ENCODE peak calls at places on chromosomes 5 and 9, in nine cellular contexts. D, R, H, K, F, W, X, G and J are unnamed samples. For H3K9me3, the result is how much of the 10 kb centered on the place peaks cover.

GRCh38 chr5:171647043-171647899 is 138.3 kb upstream of the SMIM23 start:
- DNase-seq in D (peak), R (no peak), H (no peak), K (peak), F (no peak), W (no peak), X (peak), G (no peak), J (no peak)

GRCh38 chr5:92019376-92019990 is 636.4 kb upstream of the ARRDC3 start:
- DNase-seq in D (no peak), R (no peak), H (no peak), K (peak), F (no peak), W (no peak), X (peak), G (no peak), J (no peak)

GRCh38 chr5:139131062-139131856 is 66.9 kb downstream of the SIL1 start:
- DNase-seq in D (peak), R (no peak), H (no peak), K (no peak), F (no peak), W (peak), X (no peak), G (no peak), J (no peak)

GRCh38 chr9:121239071-121239470 is 28.9 kb upstream of the GSN start:
- DNase-seq in D (no peak), R (no peak), H (no peak), K (no peak), F (no peak), W (no peak), X (no peak), G (no peak), J (no peak)

GRCh38 chr9:134223601-134224122 is 59.3 kb upstream of the RNU6ATAC start:
- DNase-seq in D (peak), R (peak), H (no peak), K (no peak), F (peak), W (no peak), X (no peak), G (no peak), J (peak)

GRCh38 chr9:130172858-130173461 is 756 bp downstream of the NCS1 start:
- DNase-seq in D (no peak), R (no peak), H (peak), K (no peak), F (no peak), W (no peak), X (peak), G (no peak), J (no peak)

GRCh38 chr5:177176175-177176704 is 42.7 kb downstream of the NSD1 start:
- DNase-seq in D (no peak), R (no peak), H (no peak), K (no peak), F (no peak), W (no peak), X (no peak), G (no peak), J (no peak)

GRCh38 chr5:143086851-143087637 is 316.4 kb downstream of the NR3C1 start:
- DNase-seq in D (no peak), R (no peak), H (no peak), K (no peak), F (no peak), W (no peak), X (peak), G (no peak), J (no peak)

GRCh38 chr9:33943389-33943788 is 105.3 kb downstream of the UBAP2 start:
- DNase-seq in D (no peak), R (no peak), H (no peak), K (no peak), F (no peak), W (no peak), X (no peak), G (no peak), J (no peak)

GRCh38 chr9:33939924-33940874 is 108.5 kb downstream of the UBAP2 start:
- DNase-seq in D (no peak), R (no peak), H (no peak), K (no peak), F (no peak), W (peak), X (no peak), G (no peak), J (no peak)

GRCh38 chr9:33946779-33947535 is 101.7 kb downstream of the UBAP2 start:
- DNase-seq in D (no peak), R (no peak), H (no peak), K (no peak), F (no peak), W (no peak), X (no peak), G (no peak), J (no peak)

GRCh38 chr9:33942471-33943083 is 106.1 kb downstream of the UBAP2 start:
- DNase-seq in D (no peak), R (no peak), H (no peak), K (no peak), F (no peak), W (no peak), X (peak), G (no peak), J (no peak)
- TF ChIP-seq CTCF in D (no peak), R (no peak), H (no peak), K (peak), F (no peak), W (no peak), X (peak), G (no peak), J (no peak)

DNA sequence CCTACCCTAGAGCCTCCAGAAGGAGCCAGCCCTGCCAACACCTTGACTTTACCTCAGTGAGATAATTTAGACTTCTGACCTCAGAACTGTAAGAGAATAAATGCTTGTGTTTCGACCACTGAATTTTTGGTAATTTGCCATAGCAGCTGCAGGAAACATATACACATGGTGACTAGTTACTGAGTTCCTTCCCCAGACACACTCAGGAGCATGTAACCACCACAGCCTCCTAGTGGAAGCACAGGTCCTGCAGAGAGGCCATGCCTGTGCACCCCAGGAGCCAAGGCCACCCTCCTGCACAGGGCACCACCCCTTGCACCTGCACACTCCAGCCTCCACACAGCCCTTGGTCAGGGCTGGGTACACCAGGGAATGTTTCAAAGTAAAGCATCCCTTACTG is 7.6 kb upstream of the CAMSAP1 start:
- DNase-seq in D (no peak), R (no peak), H (no peak), K (no peak), F (no peak), W (no peak), X (no peak), G (no peak), J (no peak)
- H3K9me3 ChIP-seq in D (under half), R (under half), H (half or more), K (under half), F (under half), W (under half), X (half or more), G (under half), J (under half)

DNA sequence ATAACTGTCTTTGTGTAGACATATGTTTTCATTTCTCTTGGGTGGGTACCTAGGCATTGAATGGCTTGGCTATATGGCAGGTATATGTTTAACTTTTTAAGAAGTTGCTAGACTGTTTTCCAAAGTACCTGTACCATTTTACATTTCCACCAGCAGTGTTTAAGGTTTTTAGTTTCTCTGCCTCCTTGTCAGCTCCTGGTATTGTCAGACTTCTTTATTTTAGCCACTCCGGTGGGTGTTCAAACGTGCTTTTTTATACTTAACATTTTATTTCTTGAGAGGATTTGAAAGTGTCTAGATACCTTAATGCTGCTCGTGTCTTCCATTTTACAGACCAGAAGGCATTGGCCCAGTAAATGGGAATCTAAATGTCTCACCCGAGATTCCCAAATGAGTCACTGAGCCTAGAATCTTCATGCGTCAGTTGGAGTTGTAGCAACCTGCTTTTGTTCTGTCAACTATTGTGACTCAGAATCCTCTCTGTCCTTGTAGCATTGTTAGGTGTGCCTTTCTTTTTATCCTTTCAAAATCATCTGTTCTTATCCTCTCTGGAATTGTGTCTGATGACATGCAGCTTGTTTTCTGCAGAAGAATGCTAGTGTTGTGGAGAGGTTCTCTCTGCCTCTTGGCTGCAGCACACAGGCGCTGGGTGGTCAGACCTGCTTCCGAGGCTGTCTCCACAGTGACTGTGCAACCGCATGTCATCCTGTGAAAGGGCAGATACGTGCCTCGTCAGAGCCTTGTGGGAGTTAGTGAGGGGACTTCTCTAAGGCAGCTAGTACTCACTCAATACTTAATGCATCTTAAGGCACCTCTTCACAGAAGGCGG is 291.8 kb downstream of the AOPEP start:
- DNase-seq in D (peak), R (no peak), H (no peak), K (peak), F (no peak), W (no peak), X (peak), G (no peak), J (no peak)
- TF ChIP-seq POLR2A in D (no peak), R (no peak), H (no peak), K (no peak), F (no peak), W (no peak), X (peak), G (no peak), J (no peak)

GRCh38 chr5:77086611-77087483 is at the start of gene ZBED3:
- DNase-seq in D (peak), R (peak), H (peak), K (peak), F (peak), W (peak), X (peak), G (no peak), J (peak)
- TF ChIP-seq CTCF in D (peak), R (peak), H (no peak), K (no peak), F (no peak), W (no peak), X (peak), G (no peak), J (no peak)

GRCh38 chr5:2895196-2895595 is 143.7 kb upstream of the IRX2 start:
- DNase-seq in D (no peak), R (no peak), H (no peak), K (no peak), F (no peak), W (no peak), X (no peak), G (peak), J (peak)
- H3K9me3 ChIP-seq in D (under half), R (under half), H (under half), K (under half), F (under half), W (under half), X (under half), G (under half), J (under half)

DNA sequence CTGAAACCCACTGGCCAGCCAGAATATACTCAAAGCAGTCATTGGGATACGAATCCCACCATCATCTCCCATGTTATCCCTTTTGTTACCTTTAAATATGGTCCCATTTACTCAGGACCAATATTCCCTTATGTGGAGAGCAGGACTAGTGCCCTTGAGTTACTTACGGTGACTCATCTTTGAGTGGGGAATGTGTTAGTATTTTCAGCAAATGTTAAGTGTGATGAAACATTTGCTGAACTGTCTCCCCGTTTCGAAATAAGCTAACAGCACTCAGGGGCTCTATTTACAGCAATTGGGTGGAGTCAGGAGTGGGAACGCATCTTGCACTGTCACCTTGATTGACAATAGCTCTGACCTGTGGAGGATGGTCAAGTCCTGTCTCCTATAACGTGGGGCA is 67.4 kb downstream of the CTSL start:
- DNase-seq in D (no peak), R (peak), H (no peak), K (no peak), F (no peak), W (no peak), X (peak), G (no peak), J (no peak)
- TF ChIP-seq POLR2A in D (no peak), R (no peak), H (no peak), K (no peak), F (no peak), W (no peak), X (no peak), G (no peak), J (no peak)

DNA sequence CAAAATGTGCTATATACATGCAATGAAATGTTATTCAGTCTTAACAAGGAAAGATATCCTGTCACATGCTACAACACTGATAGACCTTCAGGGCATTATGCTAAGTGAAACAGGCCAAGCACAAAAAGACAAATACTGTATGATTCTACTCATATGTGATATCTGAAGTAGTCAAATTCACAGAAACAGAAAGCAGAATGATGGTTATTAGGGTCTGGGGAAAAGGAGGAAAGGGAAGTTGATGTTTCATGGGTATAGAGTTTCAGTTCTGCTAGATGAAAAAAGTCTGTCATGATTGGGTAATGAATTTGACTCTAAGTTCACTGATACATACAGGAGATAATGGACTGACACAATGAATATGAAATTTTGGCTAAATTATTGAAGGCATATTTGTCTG is 11.2 kb upstream of the RIC1 start:
- DNase-seq in D (no peak), R (no peak), H (no peak), K (no peak), F (no peak), W (no peak), X (no peak), G (no peak), J (no peak)
- TF ChIP-seq CTCF in D (no peak), R (no peak), H (no peak), K (no peak), F (no peak), W (no peak), X (no peak), G (no peak), J (no peak)